ENCODE peak calls at places on chromosome 16, in seven cellular contexts. A is fibroblast of lung, P is ovary, K is astrocyte, N is left ventricle myocardium inferior, O is esophagus squamous epithelium, G is Panc1. Z is an unnamed sample.

GRCh38 chr16:75471723-75472634 is 7.5 kb upstream of the TMEM170A start:
- DNase-seq in N (no peak), A (peak; percentile 44), G (peak; percentile 43), O (no peak), P (peak; percentile 49), K (peak; percentile 28), Z (peak; percentile 71)

GRCh38 chr16:77470851-77471250 is 36.0 kb upstream of the ADAMTS18 start:
- DNase-seq in A (no peak), K (no peak), P (no peak), G (no peak), O (no peak), N (no peak), Z (no peak)

GRCh38 chr16:71467810-71468209 is 5.8 kb upstream of the ZNF23 start:
- DNase-seq in P (peak; percentile 35), K (peak; percentile 15), N (no peak), A (peak; percentile 31), O (no peak), G (no peak), Z (peak; percentile 48)

GRCh38 chr16:12750554-12750918 is 53.2 kb downstream of the CPPED1 start:
- DNase-seq in N (no peak), G (no peak), K (no peak), A (no peak), P (no peak), O (no peak), Z (no peak)

GRCh38 chr16:3825103-3825502 is 55.4 kb downstream of the CREBBP start:
- DNase-seq in P (no peak), G (no peak), A (peak; percentile 79), N (no peak), K (peak; percentile 77), O (no peak), Z (no peak)

GRCh38 chr16:89633064-89633631 is 19.7 kb downstream of the DPEP1 start:
- DNase-seq in O (no peak), N (no peak), G (no peak), K (peak; percentile 62), A (peak; percentile 74), P (no peak), Z (no peak)

GRCh38 chr16:4114257-4115208 is 1.7 kb downstream of the ADCY9 start:
- DNase-seq in P (peak; percentile 44), O (no peak), K (no peak), N (peak; percentile 21), A (no peak), G (no peak), Z (peak; percentile 68)

GRCh38 chr16:8621572-8622314 is at the start of gene METTL22:
- DNase-seq in P (peak; percentile 91), O (peak; percentile 46), A (peak; percentile 73), N (peak; percentile 92), G (peak; percentile 33), K (peak; percentile 51), Z (peak; percentile 97)

GRCh38 chr16:25395528-25395927 is 137.9 kb upstream of the ZKSCAN2 start:
- DNase-seq in P (no peak), N (no peak), G (no peak), K (no peak), A (no peak), O (no peak), Z (no peak)

GRCh38 chr16:20901441-20902112 is 1.0 kb downstream of the LYRM1 start:
- DNase-seq in P (peak; percentile 51), N (peak; percentile 44), A (peak; percentile 60), O (no peak), K (peak; percentile 42), G (no peak), Z (peak; percentile 55)

GRCh38 chr16:70706948-70707465 is 21.2 kb upstream of the MTSS2 start:
- DNase-seq in P (peak; percentile 66), O (no peak), G (no peak), A (peak; percentile 67), K (peak; percentile 51), N (no peak), Z (peak; percentile 52)

GRCh38 chr16:56354746-56355145 is 70.6 kb downstream of the AMFR start:
- DNase-seq in O (no peak), A (no peak), K (no peak), N (no peak), P (peak; percentile 16), G (no peak), Z (peak; percentile 41)

GRCh38 chr16:58678716-58679115 is 5.9 kb downstream of the SLC38A7 start:
- DNase-seq in K (no peak), O (no peak), N (peak; percentile 37), P (no peak), A (no peak), G (no peak), Z (no peak)

GRCh38 chr16:660459-661183 is 7.3 kb upstream of the RHOT2 start:
- DNase-seq in N (peak; percentile 90), P (peak; percentile 95), A (peak; percentile 60), O (no peak), K (peak; percentile 32), G (no peak), Z (peak; percentile 96)

GRCh38 chr16:81645303-81645702 is 133.8 kb upstream of the PLCG2 start:
- DNase-seq in G (no peak), A (peak; percentile 97), K (peak; percentile 97), O (no peak), P (no peak), N (peak; percentile 63), Z (peak; percentile 72)

GRCh38 chr16:57873218-57873617 is 70.9 kb upstream of the KIFC3 start:
- DNase-seq in N (no peak), P (no peak), K (no peak), O (no peak), A (no peak), G (no peak), Z (no peak)

GRCh38 chr16:65105173-65105572 is 16.7 kb downstream of the CDH11 start:
- DNase-seq in G (no peak), N (no peak), A (no peak), K (no peak), P (no peak), O (no peak), Z (no peak)

GRCh38 chr16:23079683-23080221 is 69.5 kb downstream of the USP31 start:
- DNase-seq in K (no peak), N (no peak), A (no peak), O (no peak), P (no peak), G (no peak), Z (no peak)

GRCh38 chr16:15450624-15451023 is 16.2 kb downstream of the BMERB1 start:
- DNase-seq in K (no peak), N (peak; percentile 17), P (no peak), G (no peak), A (no peak), O (no peak), Z (peak; percentile 79)

GRCh38 chr16:18789850-18790706 is at the start of gene RPS15A:
- DNase-seq in O (peak; percentile 79), K (peak; percentile 95), N (peak; percentile 93), P (peak; percentile 93), A (peak; percentile 97), G (peak; percentile 97), Z (peak; percentile 97)
- H3K4me3 ChIP-seq in O (peak within 1 kb of the TSS; percentile 74), K (peak within 1 kb of the TSS; percentile 97), N (peak within 1 kb of the TSS; percentile 97), P (peak within 1 kb of the TSS; percentile 73), A (peak within 1 kb of the TSS; percentile 78), G (peak within 1 kb of the TSS; percentile 75), Z (peak within 1 kb of the TSS; percentile 62)

GRCh38 chr16:84610385-84610784 is 7.5 kb downstream of the COTL1 start:
- DNase-seq in G (no peak), O (no peak), N (no peak), K (no peak), A (no peak), P (no peak), Z (no peak)

GRCh38 chr16:84613408-84614071 is 4.3 kb downstream of the COTL1 start:
- DNase-seq in K (no peak), A (no peak), O (no peak), G (no peak), N (no peak), P (no peak), Z (no peak)

GRCh38 chr16:84611041-84611440 is 6.8 kb downstream of the COTL1 start:
- DNase-seq in K (no peak), P (no peak), N (no peak), A (peak; percentile 52), O (no peak), G (no peak), Z (no peak)

GRCh38 chr16:84614075-84614474 is 3.8 kb downstream of the COTL1 start:
- DNase-seq in A (no peak), N (no peak), G (no peak), K (no peak), P (no peak), O (no peak), Z (no peak)

DNA sequence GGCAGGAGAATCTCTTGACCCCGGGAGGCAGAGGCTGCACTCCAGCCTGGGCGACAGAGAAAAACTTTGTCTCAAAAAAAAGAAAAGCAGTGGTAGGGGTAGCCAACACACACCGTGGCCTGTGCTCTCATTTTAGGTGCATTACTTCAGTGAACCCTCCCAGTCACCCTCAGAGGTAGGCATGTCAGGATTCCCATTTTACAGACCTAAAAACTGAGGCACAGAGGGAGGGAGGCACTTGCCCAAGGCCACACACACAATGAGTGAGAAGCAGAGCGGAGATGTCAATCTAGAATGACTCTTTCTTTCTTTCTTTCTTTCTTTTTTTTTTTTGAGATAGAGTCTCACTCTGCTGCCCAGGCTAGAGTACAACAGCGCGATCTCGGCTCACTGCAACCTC is 5.2 kb downstream of the COTL1 start:
- DNase-seq in P (no peak), G (no peak), K (no peak), A (no peak), N (no peak), O (no peak), Z (no peak)
- H3K4me1 ChIP-seq in P (peaks cover 23% of the 10 kb centered on the region), G (peaks cover 26% of the 10 kb centered on the region), K (peaks cover 17% of the 10 kb centered on the region), A (peaks cover 18% of the 10 kb centered on the region), N (peaks cover 31% of the 10 kb centered on the region), O (peaks cover 22% of the 10 kb centered on the region), Z (no peaks in the 10 kb centered on the region)

DNA sequence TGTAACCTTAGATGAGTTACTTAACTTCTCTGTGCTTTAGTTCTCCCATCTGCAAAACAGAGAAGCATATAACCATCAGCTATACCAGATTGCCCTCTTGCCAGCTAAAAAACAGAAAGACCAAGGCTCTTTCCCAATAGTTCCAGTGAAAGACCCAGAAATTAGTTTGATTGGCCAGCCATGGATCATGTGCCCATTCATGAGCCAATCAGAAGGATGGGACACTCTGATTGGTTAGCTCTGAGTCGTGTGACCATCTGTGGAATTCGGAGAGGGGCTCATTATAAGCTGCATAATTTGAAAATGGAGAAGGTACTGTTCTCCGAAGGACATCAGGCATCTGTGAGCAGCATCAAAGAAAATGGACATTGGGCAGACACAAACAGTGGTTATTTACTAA is 155.2 kb downstream of the ABCC12 start:
- DNase-seq in N (no peak), G (no peak), P (no peak), K (no peak), O (no peak), A (no peak), Z (no peak)
- H3K27ac ChIP-seq in N (no peak overlapping the region), G (no peak overlapping the region), P (no peak overlapping the region), K (no peak overlapping the region), O (no peak overlapping the region), A (no peak overlapping the region), Z (no peak overlapping the region)

GRCh38 chr16:2523801-2524231 is 3.6 kb downstream of the AMDHD2 start:
- DNase-seq in K (no peak), N (no peak), P (peak; percentile 16), O (no peak), G (no peak), A (no peak), Z (no peak)

GRCh38 chr16:2520097-2520783 is at the start of gene AMDHD2:
- DNase-seq in K (peak; percentile 70), P (peak; percentile 93), O (peak; percentile 55), A (peak; percentile 84), G (no peak), N (peak; percentile 94), Z (peak; percentile 97)

GRCh38 chr16:2518823-2519710 is 1.1 kb upstream of the AMDHD2 start:
- DNase-seq in G (no peak), N (no peak), P (peak; percentile 72), A (no peak), K (no peak), O (no peak), Z (peak; percentile 69)

GRCh38 chr16:2519711-2520080 is 475 bp upstream of the AMDHD2 start:
- DNase-seq in A (no peak), P (peak; percentile 59), N (no peak), K (no peak), O (no peak), G (no peak), Z (peak; percentile 38)

GRCh38 chr16:2520784-2521577 is 810 bp downstream of the AMDHD2 start:
- DNase-seq in G (no peak), K (no peak), A (no peak), O (no peak), P (peak; percentile 52), N (no peak), Z (peak; percentile 75)
- H3K4me3 ChIP-seq in G (peak overlapping the region; percentile 77), K (peak overlapping the region; percentile 67), A (peak overlapping the region; percentile 75), O (peak overlapping the region; percentile 85), P (peak overlapping the region; percentile 50), N (peak overlapping the region; percentile 77), Z (peak overlapping the region; percentile 73)